ENCODE peak calls at places on chromosomes 12 and 14, in ten cellular contexts. One of them, this sample, is unnamed. For H3K4me1, the result is how much of the 10 kb centered on the place peaks cover.

GRCh38 chr14:77026930-77027537 is 1.5 kb downstream of the IRF2BPL start:
- DNase-seq in mucosa of descending colon: peak
- DNase-seq in NT2/D1: no peak
- DNase-seq in sigmoid colon: peak
- DNase-seq in neural progenitor cell: peak
- DNase-seq in left ventricle myocardium inferior: peak
- DNase-seq in esophagus muscularis mucosa: no peak
- DNase-seq in lung: no peak
- DNase-seq in A549: no peak
- DNase-seq in IMR-90: peak
- DNase-seq in this sample: peak

GRCh38 chr12:57893460-57894353 is 47.2 kb upstream of the CTDSP2 start:
- DNase-seq in mucosa of descending colon: peak
- DNase-seq in NT2/D1: peak
- DNase-seq in sigmoid colon: peak
- DNase-seq in neural progenitor cell: peak
- DNase-seq in left ventricle myocardium inferior: peak
- DNase-seq in esophagus muscularis mucosa: peak
- DNase-seq in lung: peak
- DNase-seq in A549: no peak
- DNase-seq in IMR-90: peak
- DNase-seq in this sample: peak

GRCh38 chr12:66072566-66072965 is 58.0 kb downstream of the LLPH start:
- DNase-seq in mucosa of descending colon: no peak
- DNase-seq in NT2/D1: no peak
- DNase-seq in sigmoid colon: no peak
- DNase-seq in neural progenitor cell: no peak
- DNase-seq in left ventricle myocardium inferior: no peak
- DNase-seq in esophagus muscularis mucosa: no peak
- DNase-seq in lung: no peak
- DNase-seq in A549: no peak
- DNase-seq in IMR-90: no peak
- DNase-seq in this sample: no peak

GRCh38 chr14:65079788-65080187 is 22.5 kb downstream of the MAX start:
- DNase-seq in mucosa of descending colon: no peak
- DNase-seq in NT2/D1: no peak
- DNase-seq in sigmoid colon: no peak
- DNase-seq in neural progenitor cell: no peak
- DNase-seq in left ventricle myocardium inferior: no peak
- DNase-seq in esophagus muscularis mucosa: no peak
- DNase-seq in lung: no peak
- DNase-seq in A549: no peak
- DNase-seq in IMR-90: no peak
- DNase-seq in this sample: no peak

GRCh38 chr14:71179046-71179445 is 271.8 kb downstream of the PCNX1 start:
- DNase-seq in mucosa of descending colon: no peak
- DNase-seq in NT2/D1: no peak
- DNase-seq in sigmoid colon: no peak
- DNase-seq in neural progenitor cell: no peak
- DNase-seq in left ventricle myocardium inferior: no peak
- DNase-seq in esophagus muscularis mucosa: no peak
- DNase-seq in lung: no peak
- DNase-seq in A549: no peak
- DNase-seq in IMR-90: no peak
- DNase-seq in this sample: no peak

GRCh38 chr14:63737582-63738006 is 9.7 kb upstream of the SGPP1 start:
- DNase-seq in mucosa of descending colon: no peak
- DNase-seq in NT2/D1: no peak
- DNase-seq in sigmoid colon: no peak
- DNase-seq in neural progenitor cell: no peak
- DNase-seq in left ventricle myocardium inferior: no peak
- DNase-seq in esophagus muscularis mucosa: no peak
- DNase-seq in lung: no peak
- DNase-seq in A549: no peak
- DNase-seq in IMR-90: no peak
- DNase-seq in this sample: no peak

GRCh38 chr12:104603545-104603973 is 146.8 kb downstream of the CHST11 start:
- DNase-seq in mucosa of descending colon: no peak
- DNase-seq in NT2/D1: no peak
- DNase-seq in sigmoid colon: no peak
- DNase-seq in neural progenitor cell: no peak
- DNase-seq in left ventricle myocardium inferior: no peak
- DNase-seq in esophagus muscularis mucosa: no peak
- DNase-seq in lung: no peak
- DNase-seq in A549: peak
- DNase-seq in IMR-90: peak
- DNase-seq in this sample: no peak

GRCh38 chr12:132776816-132777568 is 15.4 kb upstream of the ANKLE2 start:
- DNase-seq in mucosa of descending colon: no peak
- DNase-seq in NT2/D1: no peak
- DNase-seq in sigmoid colon: peak
- DNase-seq in neural progenitor cell: no peak
- DNase-seq in left ventricle myocardium inferior: peak
- DNase-seq in esophagus muscularis mucosa: no peak
- DNase-seq in lung: no peak
- DNase-seq in A549: no peak
- DNase-seq in IMR-90: peak
- DNase-seq in this sample: peak

GRCh38 chr12:79592865-79593264 is 97.9 kb downstream of the PAWR start:
- DNase-seq in mucosa of descending colon: no peak
- DNase-seq in NT2/D1: no peak
- DNase-seq in sigmoid colon: no peak
- DNase-seq in neural progenitor cell: no peak
- DNase-seq in left ventricle myocardium inferior: no peak
- DNase-seq in esophagus muscularis mucosa: no peak
- DNase-seq in lung: no peak
- DNase-seq in A549: no peak
- DNase-seq in IMR-90: no peak
- DNase-seq in this sample: no peak

GRCh38 chr14:61355892-61356325 is 34.5 kb downstream of the PRKCH start:
- DNase-seq in mucosa of descending colon: no peak
- DNase-seq in NT2/D1: peak
- DNase-seq in sigmoid colon: peak
- DNase-seq in neural progenitor cell: no peak
- DNase-seq in left ventricle myocardium inferior: peak
- DNase-seq in esophagus muscularis mucosa: no peak
- DNase-seq in lung: peak
- DNase-seq in A549: peak
- DNase-seq in IMR-90: peak
- DNase-seq in this sample: no peak

GRCh38 chr12:81440001-81440400 is 319.1 kb downstream of the PPFIA2 start:
- DNase-seq in mucosa of descending colon: no peak
- DNase-seq in NT2/D1: no peak
- DNase-seq in sigmoid colon: no peak
- DNase-seq in neural progenitor cell: no peak
- DNase-seq in left ventricle myocardium inferior: no peak
- DNase-seq in esophagus muscularis mucosa: no peak
- DNase-seq in lung: no peak
- DNase-seq in A549: no peak
- DNase-seq in IMR-90: no peak
- DNase-seq in this sample: no peak

GRCh38 chr14:102495482-102496330 is 13.9 kb downstream of the ANKRD9 start:
- DNase-seq in mucosa of descending colon: peak
- DNase-seq in NT2/D1: no peak
- DNase-seq in sigmoid colon: no peak
- DNase-seq in neural progenitor cell: no peak
- DNase-seq in left ventricle myocardium inferior: no peak
- DNase-seq in esophagus muscularis mucosa: no peak
- DNase-seq in lung: no peak
- DNase-seq in A549: no peak
- DNase-seq in IMR-90: no peak
- DNase-seq in this sample: no peak

GRCh38 chr12:123223241-123223668 is 9.7 kb downstream of the MPHOSPH9 start:
- DNase-seq in mucosa of descending colon: no peak
- DNase-seq in NT2/D1: no peak
- DNase-seq in sigmoid colon: no peak
- DNase-seq in neural progenitor cell: no peak
- DNase-seq in left ventricle myocardium inferior: no peak
- DNase-seq in esophagus muscularis mucosa: no peak
- DNase-seq in lung: no peak
- DNase-seq in A549: no peak
- DNase-seq in IMR-90: no peak
- DNase-seq in this sample: no peak

GRCh38 chr12:104734541-104735075 is 223.5 kb downstream of the SLC41A2 start:
- DNase-seq in mucosa of descending colon: no peak
- DNase-seq in NT2/D1: no peak
- DNase-seq in sigmoid colon: no peak
- DNase-seq in neural progenitor cell: no peak
- DNase-seq in left ventricle myocardium inferior: no peak
- DNase-seq in esophagus muscularis mucosa: no peak
- DNase-seq in lung: no peak
- DNase-seq in A549: no peak
- DNase-seq in IMR-90: no peak
- DNase-seq in this sample: no peak

GRCh38 chr12:47837190-47838171 is 17.8 kb upstream of the HDAC7 start:
- DNase-seq in mucosa of descending colon: peak
- DNase-seq in NT2/D1: no peak
- DNase-seq in sigmoid colon: peak
- DNase-seq in neural progenitor cell: peak
- DNase-seq in left ventricle myocardium inferior: peak
- DNase-seq in esophagus muscularis mucosa: no peak
- DNase-seq in lung: peak
- DNase-seq in A549: peak
- DNase-seq in IMR-90: peak
- DNase-seq in this sample: peak

GRCh38 chr12:47835017-47835830 is 15.5 kb upstream of the HDAC7 start:
- DNase-seq in mucosa of descending colon: no peak
- DNase-seq in NT2/D1: no peak
- DNase-seq in sigmoid colon: peak
- DNase-seq in neural progenitor cell: no peak
- DNase-seq in left ventricle myocardium inferior: no peak
- DNase-seq in esophagus muscularis mucosa: no peak
- DNase-seq in lung: no peak
- DNase-seq in A549: no peak
- DNase-seq in IMR-90: no peak
- DNase-seq in this sample: no peak

GRCh38 chr12:47833591-47834012 is 13.9 kb upstream of the HDAC7 start:
- DNase-seq in mucosa of descending colon: no peak
- DNase-seq in NT2/D1: no peak
- DNase-seq in sigmoid colon: no peak
- DNase-seq in neural progenitor cell: no peak
- DNase-seq in left ventricle myocardium inferior: no peak
- DNase-seq in esophagus muscularis mucosa: no peak
- DNase-seq in lung: no peak
- DNase-seq in A549: no peak
- DNase-seq in IMR-90: no peak
- DNase-seq in this sample: no peak

GRCh38 chr12:47834199-47835016 is 14.7 kb upstream of the HDAC7 start:
- DNase-seq in mucosa of descending colon: no peak
- DNase-seq in NT2/D1: no peak
- DNase-seq in sigmoid colon: no peak
- DNase-seq in neural progenitor cell: no peak
- DNase-seq in left ventricle myocardium inferior: no peak
- DNase-seq in esophagus muscularis mucosa: no peak
- DNase-seq in lung: no peak
- DNase-seq in A549: no peak
- DNase-seq in IMR-90: no peak
- DNase-seq in this sample: no peak

DNA sequence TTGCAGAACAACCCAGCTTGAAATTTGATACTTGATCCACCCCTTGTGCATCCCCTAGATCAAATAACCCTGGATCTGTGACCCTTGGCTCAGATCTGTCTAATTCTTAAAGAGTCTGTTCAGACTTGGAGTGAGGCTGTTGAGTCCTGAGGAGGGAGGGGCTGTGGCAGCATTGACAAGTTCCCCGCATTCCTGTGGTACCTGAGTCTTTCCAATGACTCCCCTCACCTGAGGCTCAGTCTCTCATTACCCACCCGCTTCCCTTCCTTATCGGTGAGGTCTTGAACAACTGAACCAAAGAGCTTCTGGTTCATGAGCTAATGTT is 16.1 kb upstream of the HDAC7 start:
- DNase-seq in mucosa of descending colon: no peak
- DNase-seq in NT2/D1: no peak
- DNase-seq in sigmoid colon: peak
- DNase-seq in neural progenitor cell: peak
- DNase-seq in left ventricle myocardium inferior: no peak
- DNase-seq in esophagus muscularis mucosa: no peak
- DNase-seq in lung: no peak
- DNase-seq in A549: no peak
- DNase-seq in IMR-90: no peak
- DNase-seq in this sample: no peak
- H3K4me1 ChIP-seq in mucosa of descending colon: under half
- H3K4me1 ChIP-seq in NT2/D1: under half
- H3K4me1 ChIP-seq in sigmoid colon: under half
- H3K4me1 ChIP-seq in neural progenitor cell: under half
- H3K4me1 ChIP-seq in left ventricle myocardium inferior: under half
- H3K4me1 ChIP-seq in esophagus muscularis mucosa: under half
- H3K4me1 ChIP-seq in lung: under half
- H3K4me1 ChIP-seq in A549: under half
- H3K4me1 ChIP-seq in IMR-90: under half
- H3K4me1 ChIP-seq in this sample: under half

GRCh38 chr14:32667287-32667686 is 271.4 kb upstream of the NPAS3 start:
- DNase-seq in mucosa of descending colon: no peak
- DNase-seq in NT2/D1: no peak
- DNase-seq in sigmoid colon: no peak
- DNase-seq in neural progenitor cell: no peak
- DNase-seq in left ventricle myocardium inferior: no peak
- DNase-seq in esophagus muscularis mucosa: no peak
- DNase-seq in lung: no peak
- DNase-seq in A549: no peak
- DNase-seq in IMR-90: no peak
- DNase-seq in this sample: no peak
- H3K4me3 ChIP-seq in mucosa of descending colon: no peak
- H3K4me3 ChIP-seq in NT2/D1: no peak
- H3K4me3 ChIP-seq in sigmoid colon: no peak
- H3K4me3 ChIP-seq in neural progenitor cell: no peak
- H3K4me3 ChIP-seq in left ventricle myocardium inferior: no peak
- H3K4me3 ChIP-seq in esophagus muscularis mucosa: no peak
- H3K4me3 ChIP-seq in lung: no peak
- H3K4me3 ChIP-seq in A549: no peak
- H3K4me3 ChIP-seq in IMR-90: no peak
- H3K4me3 ChIP-seq in this sample: no peak

GRCh38 chr12:52870361-52871290 is 21.8 kb upstream of the KRT78 start:
- DNase-seq in mucosa of descending colon: peak
- DNase-seq in NT2/D1: no peak
- DNase-seq in sigmoid colon: peak
- DNase-seq in neural progenitor cell: peak
- DNase-seq in left ventricle myocardium inferior: peak
- DNase-seq in esophagus muscularis mucosa: no peak
- DNase-seq in lung: peak
- DNase-seq in A549: peak
- DNase-seq in IMR-90: peak
- DNase-seq in this sample: peak
- H3K4me1 ChIP-seq in mucosa of descending colon: under half
- H3K4me1 ChIP-seq in NT2/D1: under half
- H3K4me1 ChIP-seq in sigmoid colon: under half
- H3K4me1 ChIP-seq in neural progenitor cell: under half
- H3K4me1 ChIP-seq in left ventricle myocardium inferior: under half
- H3K4me1 ChIP-seq in esophagus muscularis mucosa: under half
- H3K4me1 ChIP-seq in lung: under half
- H3K4me1 ChIP-seq in A549: half or more
- H3K4me1 ChIP-seq in IMR-90: under half
- H3K4me1 ChIP-seq in this sample: under half

DNA sequence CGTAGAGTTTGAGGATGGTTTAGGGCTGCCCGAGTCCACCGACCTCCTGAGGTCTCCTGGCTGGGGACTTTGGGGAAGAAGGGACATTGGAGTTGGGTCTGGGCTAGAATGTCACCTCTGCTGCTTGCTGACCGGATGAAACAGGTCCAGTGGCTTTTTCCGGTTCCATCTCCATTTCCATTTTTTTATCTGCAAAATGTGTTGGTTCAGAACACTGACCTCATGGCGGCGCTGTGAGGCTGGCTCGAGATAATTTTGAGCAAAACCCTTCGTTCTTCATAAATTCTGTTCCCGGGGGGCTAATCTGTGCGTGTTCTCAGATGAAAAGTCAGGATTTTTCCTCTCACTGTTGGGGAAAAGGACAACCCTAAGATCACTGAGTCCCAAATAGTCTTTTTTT is 11.7 kb upstream of the MYL2 start:
- DNase-seq in mucosa of descending colon: no peak
- DNase-seq in NT2/D1: no peak
- DNase-seq in sigmoid colon: no peak
- DNase-seq in neural progenitor cell: peak
- DNase-seq in left ventricle myocardium inferior: no peak
- DNase-seq in esophagus muscularis mucosa: no peak
- DNase-seq in lung: no peak
- DNase-seq in A549: no peak
- DNase-seq in IMR-90: no peak
- DNase-seq in this sample: no peak
- H3K4me3 ChIP-seq in mucosa of descending colon: no peak
- H3K4me3 ChIP-seq in NT2/D1: no peak
- H3K4me3 ChIP-seq in sigmoid colon: no peak
- H3K4me3 ChIP-seq in neural progenitor cell: no peak
- H3K4me3 ChIP-seq in left ventricle myocardium inferior: peak
- H3K4me3 ChIP-seq in esophagus muscularis mucosa: no peak
- H3K4me3 ChIP-seq in lung: no peak
- H3K4me3 ChIP-seq in A549: no peak
- H3K4me3 ChIP-seq in IMR-90: no peak
- H3K4me3 ChIP-seq in this sample: peak

This sample was measured in heart left ventricle.